ENCODE peak calls at places on chromosomes 6 and 20, in four cellular contexts. S, U, G and O are unnamed samples.

GRCh38 chr20:676315-676937 is 824 bp upstream of the SCRT2 start:
- DNase-seq in S (no peak), U (no peak), G (no peak), O (no peak)

GRCh38 chr20:35721219-35721618 is 20.8 kb downstream of the RBM39 start:
- DNase-seq in S (no peak), U (no peak), G (no peak), O (no peak)

GRCh38 chr6:9581155-9581554 is 833.7 kb downstream of the TFAP2A start:
- DNase-seq in S (no peak), U (no peak), G (no peak), O (no peak)

GRCh38 chr20:21208999-21209398 is 83.1 kb downstream of the KIZ start:
- DNase-seq in S (no peak), U (no peak), G (no peak), O (no peak)

GRCh38 chr6:44237813-44238433 is 9.0 kb upstream of the HSP90AB1 start:
- DNase-seq in S (peak), U (peak), G (no peak), O (no peak)

GRCh38 chr20:50296450-50297375 is 106.1 kb downstream of the CEBPB start:
- DNase-seq in S (no peak), U (no peak), G (no peak), O (no peak)

GRCh38 chr6:31098449-31098938 is 13.9 kb downstream of the C6orf15 start:
- DNase-seq in S (no peak), U (no peak), G (no peak), O (no peak)

GRCh38 chr6:33123732-33124524 is 48.1 kb downstream of the HLA-DPB1 start:
- DNase-seq in S (peak), U (peak), G (no peak), O (peak)

GRCh38 chr6:29995346-29995777 is 53.0 kb downstream of the HLA-A start:
- DNase-seq in S (peak), U (no peak), G (no peak), O (no peak)

GRCh38 chr6:40693767-40694166 is 106.6 kb upstream of the LRFN2 start:
- DNase-seq in S (no peak), U (no peak), G (no peak), O (no peak)

GRCh38 chr6:132246632-132247270 is 154.5 kb downstream of the MOXD1 start:
- DNase-seq in S (no peak), U (no peak), G (no peak), O (no peak)

GRCh38 chr6:157879873-157880254 is 56.8 kb downstream of the SNX9 start:
- DNase-seq in S (no peak), U (no peak), G (no peak), O (no peak)

GRCh38 chr6:99603421-99604160 is 3.0 kb upstream of the PRDM13 start:
- DNase-seq in S (peak), U (peak), G (no peak), O (peak)

GRCh38 chr6:137724018-137724403 is 143.0 kb upstream of the TNFAIP3 start:
- DNase-seq in S (peak), U (no peak), G (no peak), O (no peak)

GRCh38 chr6:25311251-25311910 is 32.2 kb downstream of the CARMIL1 start:
- DNase-seq in S (peak), U (no peak), G (no peak), O (peak)

GRCh38 chr6:35469711-35470662 is 1.8 kb downstream of the RPL10A start:
- DNase-seq in S (no peak), U (no peak), G (no peak), O (peak)

GRCh38 chr6:135901776-135902524 is 50.4 kb downstream of the PDE7B start:
- DNase-seq in S (peak), U (no peak), G (no peak), O (no peak)

GRCh38 chr6:100171533-100172321 is 177.7 kb upstream of the MCHR2 start:
- DNase-seq in S (no peak), U (no peak), G (no peak), O (no peak)

GRCh38 chr6:4776493-4776966 is 326 bp downstream of the CDYL start:
- DNase-seq in S (no peak), U (peak), G (no peak), O (peak)
- H2BK120ac ChIP-seq in S (no peak), U (no peak), G (no peak), O (peak)

GRCh38 chr6:146543211-146543939 is at the start of gene RAB32:
- DNase-seq in S (peak), U (peak), G (peak), O (peak)
- H4K5ac ChIP-seq in S (peak), U (no peak), G (no peak), O (no peak)

GRCh38 chr20:18224968-18225568 is 63.3 kb upstream of the ZNF133 start:
- DNase-seq in S (peak), U (no peak), G (no peak), O (peak)
- H2BK120ac ChIP-seq in S (no peak), U (no peak), G (no peak), O (no peak)

GRCh38 chr6:169650241-169650958 is 51.4 kb downstream of the WDR27 start:
- DNase-seq in S (no peak), U (no peak), G (no peak), O (no peak)

GRCh38 chr6:169646906-169647567 is 54.8 kb downstream of the WDR27 start:
- DNase-seq in S (no peak), U (peak), G (no peak), O (no peak)

GRCh38 chr6:169647637-169648036 is 54.2 kb downstream of the WDR27 start:
- DNase-seq in S (no peak), U (no peak), G (no peak), O (no peak)

GRCh38 chr6:169650959-169651292 is 50.9 kb downstream of the WDR27 start:
- DNase-seq in S (no peak), U (peak), G (no peak), O (no peak)

GRCh38 chr6:169648617-169649016 is 53.2 kb downstream of the WDR27 start:
- DNase-seq in S (no peak), U (peak), G (no peak), O (no peak)
- H4K5ac ChIP-seq in S (no peak), U (no peak), G (no peak), O (no peak)

DNA sequence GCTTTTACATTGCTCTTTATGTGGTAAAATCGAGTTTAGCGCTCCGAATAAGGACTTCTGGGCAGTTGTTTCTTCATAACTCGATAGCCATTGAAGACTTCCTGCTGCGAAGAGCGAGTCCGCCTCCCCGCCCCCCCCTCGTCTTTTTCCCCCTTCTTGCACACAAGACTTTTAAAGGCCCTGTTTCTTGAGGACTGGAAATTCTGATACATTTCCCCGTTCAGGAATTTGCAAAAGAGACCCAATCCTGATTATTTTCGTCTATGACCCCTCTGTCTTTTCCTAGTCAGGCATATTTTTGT is 1.6 kb upstream of the CITED2 start:
- DNase-seq in S (no peak), U (no peak), G (no peak), O (no peak)
- H2BK120ac ChIP-seq in S (peak), U (no peak), G (no peak), O (peak)

DNA sequence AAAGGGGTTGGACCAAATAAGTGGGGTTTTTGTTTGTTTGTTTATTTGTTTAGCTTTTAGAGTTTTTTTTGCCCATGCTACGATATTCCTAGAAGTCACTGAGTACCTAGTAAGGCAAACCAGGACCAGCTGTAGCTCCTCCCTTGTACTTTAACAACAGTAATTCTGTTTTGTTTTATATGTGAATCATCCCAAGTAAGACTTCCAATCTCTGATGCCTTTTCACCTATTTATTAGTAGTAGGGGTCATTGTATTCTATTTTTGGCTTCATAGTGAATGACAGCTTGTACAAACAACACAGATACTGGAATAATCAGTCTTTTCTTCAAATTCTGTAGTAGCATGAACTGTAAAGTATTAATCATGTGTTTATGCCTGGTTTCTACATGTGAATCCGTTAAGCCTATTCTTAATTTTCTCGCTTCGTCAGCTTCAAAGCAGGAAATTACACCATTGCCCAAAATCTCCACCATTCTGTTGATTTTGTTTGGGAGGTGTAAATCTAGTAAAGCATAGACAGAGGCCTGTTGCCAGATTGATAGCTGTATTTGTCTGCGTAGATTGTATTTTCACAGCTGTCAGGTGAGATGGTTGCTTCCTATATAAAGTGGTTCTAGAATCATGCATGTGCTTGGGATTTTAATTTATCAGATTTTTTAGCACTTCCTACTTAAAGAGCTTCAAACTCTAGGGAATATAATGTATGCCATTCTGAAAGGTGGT is 151.5 kb upstream of the FLRT3 start:
- DNase-seq in S (no peak), U (no peak), G (no peak), O (peak)
- H4K5ac ChIP-seq in S (no peak), U (no peak), G (no peak), O (no peak)

GRCh38 chr6:89432875-89433636 is at the start of gene ANKRD6:
- DNase-seq in S (no peak), U (peak), G (peak), O (peak)
- H2BK120ac ChIP-seq in S (no peak), U (no peak), G (no peak), O (peak)